ENCODE peak calls at places on chromosomes 4 and X, in four cellular contexts. One of them, this sample, is unnamed.

GRCh38 chr4:130233377-130234047 is 1137.6 kb downstream of the C4orf33 start:
- DNase-seq in occipital lobe: no peak
- DNase-seq in nephron progenitor cell: no peak
- DNase-seq in NCI-H748 treated with DMSO at 0.1 percent for 48 hours: no peak
- DNase-seq in this sample: no peak

GRCh38 chr4:135515295-135515694 is 1313.7 kb upstream of the PABPC4L start:
- DNase-seq in nephron progenitor cell: no peak
- DNase-seq in occipital lobe: no peak
- DNase-seq in NCI-H748 treated with DMSO at 0.1 percent for 48 hours: no peak
- DNase-seq in this sample: no peak

GRCh38 chr4:184253072-184253420 is 35.4 kb upstream of the ENPP6 start:
- DNase-seq in occipital lobe: no peak
- DNase-seq in nephron progenitor cell: no peak
- DNase-seq in NCI-H748 treated with DMSO at 0.1 percent for 48 hours: no peak
- DNase-seq in this sample: no peak

GRCh38 chrX:131828482-131828881 is 194.6 kb upstream of the STK26 start:
- DNase-seq in NCI-H748 treated with DMSO at 0.1 percent for 48 hours: no peak
- DNase-seq in nephron progenitor cell: no peak
- DNase-seq in occipital lobe: no peak
- DNase-seq in this sample: no peak

GRCh38 chr4:150280081-150280950 is 202.1 kb downstream of the DCLK2 start:
- DNase-seq in nephron progenitor cell: no peak
- DNase-seq in occipital lobe: peak
- DNase-seq in NCI-H748 treated with DMSO at 0.1 percent for 48 hours: no peak
- DNase-seq in this sample: no peak

GRCh38 chr4:173139561-173139960 is 29.1 kb upstream of the GALNT7 start:
- DNase-seq in nephron progenitor cell: no peak
- DNase-seq in NCI-H748 treated with DMSO at 0.1 percent for 48 hours: no peak
- DNase-seq in occipital lobe: no peak
- DNase-seq in this sample: no peak

GRCh38 chr4:90127706-90128345 is 632 bp downstream of the CCSER1 start:
- DNase-seq in nephron progenitor cell: peak
- DNase-seq in NCI-H748 treated with DMSO at 0.1 percent for 48 hours: no peak
- DNase-seq in occipital lobe: peak
- DNase-seq in this sample: no peak

GRCh38 chr4:109218288-109218687 is 84.2 kb downstream of the COL25A1 start:
- DNase-seq in NCI-H748 treated with DMSO at 0.1 percent for 48 hours: no peak
- DNase-seq in occipital lobe: no peak
- DNase-seq in nephron progenitor cell: no peak
- DNase-seq in this sample: no peak

GRCh38 chrX:17525762-17526555 is 151.0 kb downstream of the NHS start:
- DNase-seq in NCI-H748 treated with DMSO at 0.1 percent for 48 hours: no peak
- DNase-seq in nephron progenitor cell: no peak
- DNase-seq in occipital lobe: no peak
- DNase-seq in this sample: no peak

GRCh38 chrX:103215768-103216085 is 819 bp downstream of the BEX4 start:
- DNase-seq in NCI-H748 treated with DMSO at 0.1 percent for 48 hours: peak
- DNase-seq in nephron progenitor cell: no peak
- DNase-seq in occipital lobe: peak
- DNase-seq in this sample: no peak

GRCh38 chrX:144616317-144616716 is 631.0 kb upstream of the SPANXN1 start:
- DNase-seq in NCI-H748 treated with DMSO at 0.1 percent for 48 hours: no peak
- DNase-seq in occipital lobe: no peak
- DNase-seq in nephron progenitor cell: no peak
- DNase-seq in this sample: no peak

GRCh38 chr4:8642651-8643321 is 50.2 kb downstream of the CPZ start:
- DNase-seq in occipital lobe: no peak
- DNase-seq in nephron progenitor cell: no peak
- DNase-seq in NCI-H748 treated with DMSO at 0.1 percent for 48 hours: no peak
- DNase-seq in this sample: no peak

GRCh38 chrX:153475751-153476281 is 5.4 kb upstream of the HAUS7 start:
- DNase-seq in nephron progenitor cell: no peak
- DNase-seq in occipital lobe: no peak
- DNase-seq in NCI-H748 treated with DMSO at 0.1 percent for 48 hours: no peak
- DNase-seq in this sample: no peak

GRCh38 chr4:83170952-83171399 is 56.4 kb upstream of the PLAC8 start:
- DNase-seq in occipital lobe: no peak
- DNase-seq in nephron progenitor cell: no peak
- DNase-seq in NCI-H748 treated with DMSO at 0.1 percent for 48 hours: no peak
- DNase-seq in this sample: no peak

GRCh38 chrX:20300822-20301221 is 34.1 kb upstream of the RPS6KA3 start:
- DNase-seq in nephron progenitor cell: no peak
- DNase-seq in occipital lobe: no peak
- DNase-seq in NCI-H748 treated with DMSO at 0.1 percent for 48 hours: no peak
- DNase-seq in this sample: no peak

GRCh38 chr4:165415910-165416309 is 37.1 kb downstream of the CPE start:
- DNase-seq in occipital lobe: no peak
- DNase-seq in nephron progenitor cell: peak
- DNase-seq in NCI-H748 treated with DMSO at 0.1 percent for 48 hours: no peak
- DNase-seq in this sample: no peak

GRCh38 chrX:358651-359143 is 28.0 kb downstream of the PPP2R3B start:
- DNase-seq in nephron progenitor cell: no peak
- DNase-seq in NCI-H748 treated with DMSO at 0.1 percent for 48 hours: no peak
- DNase-seq in occipital lobe: no peak
- DNase-seq in this sample: no peak

GRCh38 chrX:38055170-38055847 is 49.0 kb downstream of the SYTL5 start:
- DNase-seq in nephron progenitor cell: no peak
- DNase-seq in occipital lobe: no peak
- DNase-seq in NCI-H748 treated with DMSO at 0.1 percent for 48 hours: no peak
- DNase-seq in this sample: no peak

GRCh38 chr4:76002176-76002575 is 5.1 kb downstream of the CXCL9 start:
- DNase-seq in nephron progenitor cell: no peak
- DNase-seq in occipital lobe: no peak
- DNase-seq in NCI-H748 treated with DMSO at 0.1 percent for 48 hours: no peak
- DNase-seq in this sample: no peak

GRCh38 chr4:144962300-144962699 is 135.7 kb downstream of the ANAPC10 start:
- DNase-seq in NCI-H748 treated with DMSO at 0.1 percent for 48 hours: no peak
- DNase-seq in nephron progenitor cell: no peak
- DNase-seq in occipital lobe: no peak
- DNase-seq in this sample: no peak

GRCh38 chr4:3824521-3825270 is 58.5 kb downstream of the ADRA2C start:
- DNase-seq in occipital lobe: no peak
- DNase-seq in NCI-H748 treated with DMSO at 0.1 percent for 48 hours: no peak
- DNase-seq in nephron progenitor cell: no peak
- DNase-seq in this sample: no peak

GRCh38 chr4:177079327-177079726 is 230.3 kb upstream of the NEIL3 start:
- DNase-seq in NCI-H748 treated with DMSO at 0.1 percent for 48 hours: no peak
- DNase-seq in occipital lobe: no peak
- DNase-seq in nephron progenitor cell: no peak
- DNase-seq in this sample: no peak

GRCh38 chrX:123338240-123338639 is 154.2 kb downstream of the GRIA3 start:
- DNase-seq in occipital lobe: no peak
- DNase-seq in NCI-H748 treated with DMSO at 0.1 percent for 48 hours: no peak
- DNase-seq in nephron progenitor cell: no peak
- DNase-seq in this sample: no peak

GRCh38 chrX:16953606-16954211 is 7.3 kb downstream of the REPS2 start:
- DNase-seq in nephron progenitor cell: no peak
- DNase-seq in occipital lobe: no peak
- DNase-seq in NCI-H748 treated with DMSO at 0.1 percent for 48 hours: no peak
- DNase-seq in this sample: no peak

This sample was measured in B cell.